ENCODE peak calls at places on chromosomes 16 and 17, in nine cellular contexts. O is WTC11, R is adrenal gland, K is fibroblast of mammary gland, F is hepatocyte, H is fibroblast of pulmonary artery, X is AG10803, A is esophagus squamous epithelium, I is psoas muscle. Z is an unnamed sample.

GRCh38 chr16:73186752-73187151 is 138.8 kb upstream of the ZFHX3 start:
- DNase-seq in O (no peak), R (no peak), K (no peak), F (no peak), H (no peak), X (no peak), A (no peak), I (no peak), Z (no peak)

GRCh38 chr16:4426021-4426684 is 485 bp downstream of the DNAJA3 start:
- DNase-seq in O (peak), R (no peak), K (no peak), F (peak), H (no peak), X (no peak), A (no peak), I (no peak), Z (no peak)

GRCh38 chr16:48335961-48336360 is 49.3 kb downstream of the SIAH1 start:
- DNase-seq in O (no peak), R (no peak), K (no peak), F (peak), H (peak), X (peak), A (no peak), I (no peak), Z (no peak)

GRCh38 chr16:49468611-49469322 is 95.2 kb downstream of the C16orf78 start:
- DNase-seq in O (no peak), R (peak), K (no peak), F (no peak), H (no peak), X (no peak), A (no peak), I (no peak), Z (peak)

GRCh38 chr16:72198021-72198420 is 26.1 kb upstream of the PMFBP1 start:
- DNase-seq in O (no peak), R (peak), K (peak), F (peak), H (peak), X (peak), A (no peak), I (no peak), Z (no peak)

GRCh38 chr16:72112906-72113615 is 19.4 kb downstream of the DHX38 start:
- DNase-seq in O (no peak), R (no peak), K (no peak), F (no peak), H (no peak), X (no peak), A (no peak), I (no peak), Z (no peak)

GRCh38 chr16:11389083-11389482 is 43.8 kb downstream of the RMI2 start:
- DNase-seq in O (no peak), R (no peak), K (no peak), F (no peak), H (no peak), X (no peak), A (no peak), I (no peak), Z (no peak)

GRCh38 chr17:67441052-67441738 is 64.1 kb downstream of the PITPNC1 start:
- DNase-seq in O (no peak), R (peak), K (peak), F (peak), H (peak), X (peak), A (no peak), I (peak), Z (peak)

GRCh38 chr17:68248886-68249872 is 1.3 kb downstream of the AMZ2 start:
- DNase-seq in O (no peak), R (no peak), K (no peak), F (no peak), H (no peak), X (no peak), A (no peak), I (no peak), Z (no peak)

GRCh38 chr16:86403541-86404163 is 106.7 kb upstream of the FOXF1 start:
- DNase-seq in O (no peak), R (no peak), K (peak), F (no peak), H (peak), X (no peak), A (no peak), I (no peak), Z (no peak)
- TF ChIP-seq CTCF in O (no peak), R (no peak), K (no peak), F (no peak), H (no peak), X (peak), A (no peak), I (no peak), Z (no peak)

GRCh38 chr16:88941051-88941932 is 35.7 kb downstream of the CBFA2T3 start:
- DNase-seq in O (no peak), R (peak), K (no peak), F (peak), H (no peak), X (no peak), A (no peak), I (peak), Z (no peak)

GRCh38 chr16:88943131-88943664 is 33.8 kb downstream of the CBFA2T3 start:
- DNase-seq in O (no peak), R (no peak), K (no peak), F (no peak), H (no peak), X (no peak), A (no peak), I (no peak), Z (no peak)

GRCh38 chr16:88940196-88941050 is 36.6 kb downstream of the CBFA2T3 start:
- DNase-seq in O (peak), R (peak), K (no peak), F (no peak), H (no peak), X (no peak), A (no peak), I (no peak), Z (no peak)

GRCh38 chr16:88943741-88944140 is 33.3 kb downstream of the CBFA2T3 start:
- DNase-seq in O (no peak), R (no peak), K (no peak), F (no peak), H (no peak), X (no peak), A (no peak), I (no peak), Z (no peak)

DNA sequence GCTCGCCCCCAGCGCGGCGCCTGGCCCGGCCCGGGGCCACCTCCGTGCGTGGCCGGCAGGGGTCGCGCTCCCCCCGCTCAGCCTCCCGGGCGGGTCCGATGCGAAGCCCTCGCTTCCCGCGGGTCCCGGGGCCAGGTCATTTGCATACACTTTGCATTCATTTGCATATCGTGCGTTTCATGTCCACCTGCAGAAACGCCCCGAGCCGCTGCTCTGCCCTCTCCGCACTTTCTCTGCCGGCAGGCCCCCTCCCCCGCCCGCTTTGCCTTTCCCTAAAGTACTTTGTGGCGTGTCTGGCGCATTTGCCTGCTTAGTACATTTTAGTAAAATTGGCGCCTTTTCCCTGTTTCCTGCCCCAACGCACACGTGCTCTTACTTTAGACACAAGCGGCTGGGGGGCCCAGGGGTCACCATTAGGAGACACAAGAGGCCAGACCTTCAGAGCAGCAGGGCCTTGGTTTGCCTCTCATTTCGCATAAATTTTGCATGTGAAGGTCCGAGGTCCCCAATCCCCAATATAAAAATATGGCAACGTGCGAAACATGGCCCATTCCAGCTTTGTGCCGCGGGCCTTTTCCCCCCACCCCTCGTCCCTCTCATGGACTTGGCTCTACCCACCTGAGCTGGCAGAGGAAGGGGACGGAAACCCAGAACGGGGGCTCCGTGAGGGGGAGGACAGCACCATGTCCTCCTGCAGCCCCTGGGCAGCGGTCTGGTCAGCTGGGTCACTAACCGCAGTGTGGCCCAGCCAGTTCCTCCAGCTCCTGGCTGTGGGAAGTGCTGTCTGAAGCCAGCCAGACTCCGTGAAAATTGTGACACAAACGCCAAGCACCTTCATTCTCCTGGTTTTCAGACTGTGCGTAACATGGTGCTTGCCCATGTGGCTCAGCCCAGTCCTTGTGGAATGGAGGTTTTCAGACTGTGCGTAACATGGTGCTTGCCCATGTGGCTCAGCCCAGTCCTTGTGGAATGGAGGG is 34.8 kb downstream of the CBFA2T3 start:
- DNase-seq in O (peak), R (no peak), K (no peak), F (peak), H (peak), X (no peak), A (no peak), I (peak), Z (peak)
- TF ChIP-seq CTCF in O (peak), R (peak), K (no peak), F (peak), H (peak), X (no peak), A (peak), I (peak), Z (peak)

GRCh38 chr17:37389160-37389559 is 13.4 kb downstream of the C17orf78 start:
- DNase-seq in O (no peak), R (no peak), K (no peak), F (no peak), H (no peak), X (no peak), A (no peak), I (no peak), Z (no peak)
- TF ChIP-seq CTCF in O (no peak), R (no peak), K (no peak), F (no peak), H (no peak), X (no peak), A (no peak), I (no peak), Z (no peak)

DNA sequence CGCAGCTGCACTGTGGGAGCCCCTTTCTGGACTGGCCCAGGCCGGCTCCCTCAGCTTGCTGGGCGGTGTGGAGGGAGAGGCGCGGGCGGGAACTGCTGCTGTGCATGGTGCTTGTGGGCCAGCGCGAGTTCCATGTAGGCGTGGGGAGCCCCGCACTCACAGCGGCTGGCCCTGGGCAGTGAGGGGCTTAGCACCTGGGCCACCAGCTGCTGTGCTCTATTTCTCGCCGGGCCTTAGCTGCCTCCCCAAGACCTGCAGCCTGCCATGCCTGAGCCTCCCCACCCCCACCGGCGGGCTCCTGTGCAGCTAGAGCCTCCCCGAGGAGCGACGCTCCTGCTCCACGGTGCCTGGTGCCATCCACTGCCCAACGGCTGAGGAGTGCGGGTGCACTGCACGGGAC is 1.7 kb downstream of the MTHFSD start:
- DNase-seq in O (no peak), R (no peak), K (no peak), F (no peak), H (no peak), X (no peak), A (no peak), I (no peak), Z (no peak)
- TF ChIP-seq CTCF in O (no peak), R (no peak), K (no peak), F (no peak), H (no peak), X (no peak), A (no peak), I (no peak), Z (no peak)

GRCh38 chr17:71232801-71233559 is 887.8 kb upstream of the SOX9 start:
- DNase-seq in O (no peak), R (no peak), K (no peak), F (no peak), H (no peak), X (no peak), A (no peak), I (no peak), Z (no peak)

GRCh38 chr17:71234349-71234748 is 886.5 kb upstream of the SOX9 start:
- DNase-seq in O (no peak), R (no peak), K (no peak), F (no peak), H (no peak), X (peak), A (no peak), I (no peak), Z (no peak)

DNA sequence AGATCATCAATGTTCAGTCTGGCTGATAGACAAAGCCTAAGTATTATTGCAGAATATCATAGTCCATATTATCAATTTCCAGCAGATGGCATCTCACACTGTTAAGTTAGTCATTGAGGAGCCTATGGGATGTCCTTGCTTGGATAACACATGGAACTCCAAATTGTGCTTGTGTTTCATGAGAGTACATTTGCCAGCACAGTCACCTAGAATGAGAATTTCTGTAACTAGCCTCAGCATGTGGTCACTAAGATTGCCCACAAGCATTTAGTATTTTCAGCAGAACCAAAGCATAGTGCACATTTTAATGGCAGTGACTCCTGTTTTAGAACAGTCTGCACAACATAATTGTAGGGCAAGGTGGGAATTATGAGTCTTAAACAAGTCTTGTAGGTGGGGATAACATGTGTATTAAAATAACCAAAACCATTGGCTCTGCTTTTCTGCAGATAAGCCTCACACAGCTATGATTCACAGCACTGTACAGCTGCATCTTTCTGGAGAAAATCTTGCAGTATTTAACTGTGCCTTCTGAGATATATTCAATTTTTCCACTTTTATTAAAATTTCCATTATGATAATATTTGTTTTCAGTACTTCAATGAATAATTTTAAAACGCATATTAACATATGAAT is 882.8 kb upstream of the SOX9 start:
- DNase-seq in O (no peak), R (no peak), K (peak), F (peak), H (peak), X (peak), A (no peak), I (no peak), Z (no peak)
- TF ChIP-seq CTCF in O (no peak), R (no peak), K (peak), F (peak), H (peak), X (peak), A (peak), I (no peak), Z (no peak)

DNA sequence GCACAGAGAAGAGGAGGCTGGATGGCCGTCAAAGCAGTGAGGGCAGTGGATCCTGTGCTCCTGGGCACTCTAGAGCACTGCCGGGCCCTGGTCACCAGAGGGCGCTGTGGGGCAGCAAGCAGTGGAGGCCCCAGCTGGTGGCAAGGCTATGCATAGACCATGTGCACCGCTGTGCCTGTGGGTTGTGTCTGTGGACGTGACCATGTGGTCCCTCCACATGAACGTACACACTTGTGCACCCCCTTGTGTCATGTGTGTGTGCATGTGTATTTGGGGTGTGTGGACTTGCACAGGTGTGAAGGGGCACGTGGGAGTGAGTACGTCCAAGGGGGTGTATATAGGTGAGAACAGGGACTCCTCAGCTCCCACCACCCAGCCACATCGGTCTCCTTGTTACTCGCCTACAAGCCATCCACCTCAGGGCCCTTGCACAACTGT is 4.4 kb upstream of the MAP2K3 start:
- DNase-seq in O (peak), R (peak), K (peak), F (peak), H (peak), X (peak), A (peak), I (peak), Z (peak)
- TF ChIP-seq CTCF in O (peak), R (peak), K (peak), F (peak), H (peak), X (peak), A (peak), I (peak), Z (peak)

GRCh38 chr17:72587773-72588511 is 467.1 kb downstream of the SOX9 start:
- DNase-seq in O (no peak), R (no peak), K (no peak), F (peak), H (peak), X (no peak), A (no peak), I (no peak), Z (no peak)
- TF ChIP-seq CTCF in O (no peak), R (no peak), K (no peak), F (no peak), H (peak), X (peak), A (peak), I (no peak), Z (no peak)